ENCODE peak calls at places on chromosomes 16 and 17, in four cellular contexts. One of them, this sample, is unnamed.

GRCh38 chr17:7219812-7220592 is at the start of the genes ACADVL and DLG4:
- DNase-seq in NB4: peak
- DNase-seq in thoracic aorta: peak
- DNase-seq in heart left ventricle: peak
- DNase-seq in this sample: peak

GRCh38 chr17:81325057-81325973 is 30.2 kb upstream of the SLC38A10 start:
- DNase-seq in NB4: no peak
- DNase-seq in thoracic aorta: no peak
- DNase-seq in heart left ventricle: no peak
- DNase-seq in this sample: no peak

GRCh38 chr16:9378876-9379275 is 287.4 kb downstream of the HAPSTR1 start:
- DNase-seq in NB4: peak
- DNase-seq in thoracic aorta: no peak
- DNase-seq in heart left ventricle: no peak
- DNase-seq in this sample: no peak

GRCh38 chr16:72247821-72248253 is 75.9 kb upstream of the PMFBP1 start:
- DNase-seq in NB4: no peak
- DNase-seq in thoracic aorta: no peak
- DNase-seq in heart left ventricle: no peak
- DNase-seq in this sample: no peak

GRCh38 chr17:676060-676745 is 38.4 kb downstream of the VPS53 start:
- DNase-seq in NB4: no peak
- DNase-seq in thoracic aorta: no peak
- DNase-seq in heart left ventricle: no peak
- DNase-seq in this sample: no peak

GRCh38 chr16:10896723-10897122 is 19.7 kb downstream of the CIITA start:
- DNase-seq in NB4: no peak
- DNase-seq in thoracic aorta: no peak
- DNase-seq in heart left ventricle: no peak
- DNase-seq in this sample: no peak

GRCh38 chr16:75044800-75045361 is 46.1 kb downstream of the ZNRF1 start:
- DNase-seq in NB4: no peak
- DNase-seq in thoracic aorta: no peak
- DNase-seq in heart left ventricle: peak
- DNase-seq in this sample: peak

GRCh38 chr16:50695017-50696000 is 1.9 kb downstream of the NOD2 start:
- DNase-seq in NB4: peak
- DNase-seq in thoracic aorta: no peak
- DNase-seq in heart left ventricle: peak
- DNase-seq in this sample: no peak

GRCh38 chr17:56558088-56558487 is 35.4 kb upstream of the NOG start:
- DNase-seq in NB4: no peak
- DNase-seq in thoracic aorta: no peak
- DNase-seq in heart left ventricle: no peak
- DNase-seq in this sample: no peak

GRCh38 chr17:57927048-57927723 is 28.0 kb downstream of the CUEDC1 start:
- DNase-seq in NB4: no peak
- DNase-seq in thoracic aorta: no peak
- DNase-seq in heart left ventricle: peak
- DNase-seq in this sample: no peak

GRCh38 chr17:82105882-82106696 is 8.1 kb upstream of the FASN start:
- DNase-seq in NB4: peak
- DNase-seq in thoracic aorta: no peak
- DNase-seq in heart left ventricle: peak
- DNase-seq in this sample: peak

GRCh38 chr17:17186051-17186450 is 20.1 kb downstream of the PLD6 start:
- DNase-seq in NB4: no peak
- DNase-seq in thoracic aorta: no peak
- DNase-seq in heart left ventricle: no peak
- DNase-seq in this sample: peak

GRCh38 chr17:47700471-47701449 is 6.8 kb downstream of the TBKBP1 start:
- DNase-seq in NB4: no peak
- DNase-seq in thoracic aorta: no peak
- DNase-seq in heart left ventricle: no peak
- DNase-seq in this sample: no peak

GRCh38 chr17:3921853-3922319 is 5.6 kb upstream of the P2RX1 start:
- DNase-seq in NB4: no peak
- DNase-seq in thoracic aorta: no peak
- DNase-seq in heart left ventricle: no peak
- DNase-seq in this sample: no peak

GRCh38 chr17:81514735-81515529 is 2.3 kb upstream of the ACTG1 start:
- DNase-seq in NB4: peak
- DNase-seq in thoracic aorta: no peak
- DNase-seq in heart left ventricle: peak
- DNase-seq in this sample: peak

GRCh38 chr16:66004706-66005105 is 361.8 kb upstream of the CDH5 start:
- DNase-seq in NB4: no peak
- DNase-seq in thoracic aorta: no peak
- DNase-seq in heart left ventricle: no peak
- DNase-seq in this sample: no peak

GRCh38 chr17:3609689-3610088 is 478 bp upstream of the TRPV1 start:
- DNase-seq in NB4: no peak
- DNase-seq in thoracic aorta: no peak
- DNase-seq in heart left ventricle: no peak
- DNase-seq in this sample: no peak

GRCh38 chr17:83143817-83144231 is 64.4 kb downstream of the METRNL start:
- DNase-seq in NB4: no peak
- DNase-seq in thoracic aorta: no peak
- DNase-seq in heart left ventricle: no peak
- DNase-seq in this sample: no peak

GRCh38 chr17:30600830-30601494 is 123.8 kb downstream of the GOSR1 start:
- DNase-seq in NB4: peak
- DNase-seq in thoracic aorta: no peak
- DNase-seq in heart left ventricle: peak
- DNase-seq in this sample: peak

GRCh38 chr17:14052886-14053615 is 16.3 kb upstream of the COX10 start:
- DNase-seq in NB4: no peak
- DNase-seq in thoracic aorta: no peak
- DNase-seq in heart left ventricle: no peak
- DNase-seq in this sample: no peak

GRCh38 chr16:82671743-82672142 is 45.0 kb downstream of the CDH13 start:
- DNase-seq in NB4: peak
- DNase-seq in thoracic aorta: no peak
- DNase-seq in heart left ventricle: no peak
- DNase-seq in this sample: peak

GRCh38 chr16:75265911-75266701 is 14.7 kb upstream of the BCAR1 start:
- DNase-seq in NB4: no peak
- DNase-seq in thoracic aorta: no peak
- DNase-seq in heart left ventricle: peak
- DNase-seq in this sample: peak

GRCh38 chr16:24382929-24383328 is 126.8 kb downstream of the CACNG3 start:
- DNase-seq in NB4: no peak
- DNase-seq in thoracic aorta: no peak
- DNase-seq in heart left ventricle: no peak
- DNase-seq in this sample: no peak

GRCh38 chr16:81562174-81562849 is 117.7 kb downstream of the CMIP start:
- DNase-seq in NB4: no peak
- DNase-seq in thoracic aorta: no peak
- DNase-seq in heart left ventricle: peak
- DNase-seq in this sample: no peak

DNA sequence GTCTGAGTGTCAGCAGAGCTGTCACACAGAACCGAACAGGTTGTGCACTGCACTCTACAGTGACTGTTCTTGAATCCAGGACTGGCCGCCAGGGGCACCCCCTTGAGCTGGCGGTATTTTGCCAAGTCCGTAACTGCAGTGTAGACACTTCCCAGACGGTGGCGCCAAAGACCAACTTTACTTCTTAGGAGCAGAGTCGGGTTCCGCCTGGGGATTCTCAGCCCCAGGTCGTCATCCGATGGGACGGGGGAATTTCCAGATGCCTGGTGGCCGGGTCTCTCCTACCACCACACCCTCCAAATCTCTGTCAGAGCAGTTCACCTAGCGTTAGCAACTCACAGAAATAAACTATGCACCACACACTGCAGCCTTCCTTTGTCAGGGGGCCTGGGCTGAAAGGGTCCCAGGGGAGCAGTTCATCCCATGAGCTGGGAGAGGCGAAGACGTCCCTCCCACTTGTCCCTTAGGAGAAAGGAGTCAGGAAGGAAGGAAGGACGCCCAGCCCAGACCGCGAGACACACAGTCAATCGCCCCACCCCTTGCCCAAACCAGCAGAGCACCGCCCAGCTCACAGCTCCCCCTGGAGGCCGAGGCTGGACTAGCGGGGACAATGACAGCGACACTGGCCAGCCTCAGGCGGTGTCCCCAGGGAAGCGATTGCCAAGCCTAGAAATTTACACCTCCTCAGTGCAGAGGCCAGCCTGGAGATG is 7.4 kb upstream of the RIPOR1 start:
- DNase-seq in NB4: peak
- DNase-seq in thoracic aorta: peak
- DNase-seq in heart left ventricle: peak
- DNase-seq in this sample: peak
- TF ChIP-seq CTCF in NB4: peak
- TF ChIP-seq CTCF in thoracic aorta: peak
- TF ChIP-seq CTCF in heart left ventricle: peak
- TF ChIP-seq CTCF in this sample: peak

DNA sequence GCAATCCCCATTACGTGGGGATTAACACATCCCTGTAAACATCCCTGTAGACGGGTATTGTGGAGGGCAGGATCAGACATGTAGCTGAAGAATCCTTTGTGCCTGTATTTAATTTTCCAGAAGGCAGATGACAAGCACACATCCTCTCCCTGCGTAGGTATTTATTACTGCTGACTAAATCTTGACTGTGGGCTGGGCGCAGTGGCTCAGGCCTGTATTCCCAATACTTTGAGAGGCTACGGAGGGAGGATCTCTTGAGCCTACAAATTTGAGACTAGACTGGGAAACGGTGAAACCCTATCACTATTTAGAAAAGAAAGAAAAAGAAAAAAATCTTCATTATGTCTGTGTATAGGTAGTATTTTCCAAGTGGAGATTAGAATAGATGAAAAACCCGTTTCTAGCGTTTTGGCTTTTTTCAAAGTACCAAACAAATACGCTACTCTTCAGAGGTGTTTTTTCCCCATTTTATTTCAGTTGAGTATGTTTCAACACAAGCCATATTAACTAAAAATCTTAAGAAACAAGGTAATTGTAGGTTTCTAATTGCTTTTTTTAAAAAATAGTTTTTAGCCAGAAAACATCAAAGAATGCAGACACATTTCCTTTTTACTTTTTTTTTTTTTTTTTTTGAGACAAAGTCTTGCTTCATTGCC is 1.5 kb upstream of the MARF1 start:
- DNase-seq in NB4: no peak
- DNase-seq in thoracic aorta: no peak
- DNase-seq in heart left ventricle: no peak
- DNase-seq in this sample: peak
- H3K4me3 ChIP-seq in NB4: no peak
- H3K4me3 ChIP-seq in thoracic aorta: peak
- H3K4me3 ChIP-seq in heart left ventricle: no peak
- H3K4me3 ChIP-seq in this sample: peak

GRCh38 chr17:76453431-76453743 is 435 bp upstream of the UBE2O start:
- DNase-seq in NB4: no peak
- DNase-seq in thoracic aorta: no peak
- DNase-seq in heart left ventricle: no peak
- DNase-seq in this sample: no peak

GRCh38 chr17:76459674-76460073 is 6.7 kb upstream of the UBE2O start:
- DNase-seq in NB4: no peak
- DNase-seq in thoracic aorta: no peak
- DNase-seq in heart left ventricle: no peak
- DNase-seq in this sample: no peak

GRCh38 chr17:76461765-76462555 is 5.4 kb upstream of the AANAT start:
- DNase-seq in NB4: no peak
- DNase-seq in thoracic aorta: no peak
- DNase-seq in heart left ventricle: no peak
- DNase-seq in this sample: no peak

GRCh38 chr17:76462556-76463290 is 4.7 kb upstream of the AANAT start:
- DNase-seq in NB4: peak
- DNase-seq in thoracic aorta: no peak
- DNase-seq in heart left ventricle: no peak
- DNase-seq in this sample: no peak

DNA sequence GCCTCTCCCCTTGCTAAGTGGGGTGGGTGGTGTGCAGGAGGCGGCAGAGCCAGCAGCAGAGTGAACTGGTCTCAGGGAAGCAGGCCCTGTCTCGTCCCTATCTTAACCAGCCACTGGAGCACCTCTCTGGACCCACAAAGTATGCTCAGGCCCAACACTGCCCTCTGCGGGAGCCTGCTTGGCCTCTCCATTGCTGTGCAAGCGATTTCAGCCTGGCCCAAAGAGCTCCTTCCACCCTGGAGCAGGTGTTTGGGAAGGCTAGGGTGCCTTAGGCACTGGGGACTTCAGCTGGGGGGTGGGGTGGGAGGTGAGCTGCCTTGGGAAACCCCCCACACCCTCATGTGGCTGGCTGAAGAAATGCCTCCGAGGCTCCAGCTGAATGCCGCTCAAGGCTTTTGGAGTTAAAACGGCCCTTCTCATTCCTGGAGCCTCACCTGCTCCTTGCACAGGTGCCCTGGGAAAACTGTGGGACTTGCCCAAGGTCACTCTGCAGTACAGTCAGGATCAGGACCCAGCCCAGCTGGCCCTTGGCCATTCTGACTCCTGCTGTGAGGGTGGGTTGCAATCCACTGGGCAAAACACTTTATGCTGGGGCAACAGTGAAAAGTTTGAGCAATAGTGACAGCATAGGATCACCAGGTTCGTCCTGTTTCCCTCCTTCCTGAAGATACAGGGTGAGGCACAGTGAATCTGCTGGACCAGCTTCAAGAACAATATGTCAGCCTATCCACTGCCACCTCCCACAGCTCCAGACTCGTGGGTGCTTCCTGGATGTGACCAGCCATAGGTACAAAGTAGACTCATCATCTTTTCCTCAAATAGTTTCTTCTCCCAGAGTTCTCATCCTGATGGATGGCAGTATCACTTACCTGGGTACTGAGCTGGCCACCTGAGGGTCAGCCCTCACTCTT is 5.9 kb upstream of the UBE2O start:
- DNase-seq in NB4: peak
- DNase-seq in thoracic aorta: no peak
- DNase-seq in heart left ventricle: peak
- DNase-seq in this sample: peak
- TF ChIP-seq CTCF in NB4: peak
- TF ChIP-seq CTCF in thoracic aorta: no peak
- TF ChIP-seq CTCF in heart left ventricle: peak
- TF ChIP-seq CTCF in this sample: peak

DNA sequence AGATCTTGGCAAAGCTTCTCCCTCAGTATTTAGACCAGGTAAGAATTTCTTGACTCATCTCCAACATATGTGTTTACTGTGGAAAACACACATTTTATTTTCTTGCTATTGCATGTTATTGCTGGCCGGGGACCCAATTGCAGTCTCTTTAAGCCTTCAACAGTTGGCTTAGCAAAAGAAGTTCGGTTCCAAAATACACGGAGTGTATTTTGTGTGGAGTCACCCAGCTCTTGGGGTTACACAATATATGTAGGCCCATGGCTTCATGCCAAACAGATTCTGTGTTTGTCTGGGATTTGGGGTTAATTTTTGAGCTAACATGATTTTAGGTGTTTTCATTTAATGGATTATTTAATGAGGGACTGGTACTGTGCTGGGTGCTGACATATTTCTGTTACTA is 4.0 kb downstream of the ALDH3A2 start:
- DNase-seq in NB4: no peak
- DNase-seq in thoracic aorta: no peak
- DNase-seq in heart left ventricle: no peak
- DNase-seq in this sample: no peak
- H3K4me3 ChIP-seq in NB4: no peak
- H3K4me3 ChIP-seq in thoracic aorta: peak
- H3K4me3 ChIP-seq in heart left ventricle: no peak
- H3K4me3 ChIP-seq in this sample: no peak

GRCh38 chr16:56401482-56401881 is 23.9 kb downstream of the AMFR start:
- DNase-seq in NB4: peak
- DNase-seq in thoracic aorta: no peak
- DNase-seq in heart left ventricle: no peak
- DNase-seq in this sample: peak
- TF ChIP-seq CTCF in NB4: peak
- TF ChIP-seq CTCF in thoracic aorta: no peak
- TF ChIP-seq CTCF in heart left ventricle: no peak
- TF ChIP-seq CTCF in this sample: peak

GRCh38 chr17:75511610-75512575 is 3.4 kb downstream of the CASKIN2 start:
- DNase-seq in NB4: no peak
- DNase-seq in thoracic aorta: no peak
- DNase-seq in heart left ventricle: peak
- DNase-seq in this sample: no peak
- H3K4me3 ChIP-seq in NB4: no peak
- H3K4me3 ChIP-seq in thoracic aorta: peak
- H3K4me3 ChIP-seq in heart left ventricle: peak
- H3K4me3 ChIP-seq in this sample: no peak

This sample was measured in GM12865.